ENCODE peak calls at places on chromosomes 2 and 18, in four cellular contexts. P is cardiac muscle cell; B is activated T-cell treated with anti-CD3 and anti-CD28 coated beads, Interleukin-2, amount 50 U/mL, for 1 hour; H is NCI-H146. K is an unnamed sample.

GRCh38 chr18:79217979-79218604 is 148.9 kb downstream of the ATP9B start:
- DNase-seq in P (no peak), B (no peak), H (no peak), K (peak)

GRCh38 chr2:223319601-223320000 is 267.6 kb downstream of the KCNE4 start:
- DNase-seq in P (no peak), B (no peak), H (no peak), K (no peak)

GRCh38 chr2:134482766-134483340 is 229.0 kb downstream of the MGAT5 start:
- DNase-seq in P (no peak), B (no peak), H (no peak), K (no peak)

GRCh38 chr2:61255580-61256437 is 93.8 kb downstream of the C2orf74 start:
- DNase-seq in P (no peak), B (no peak), H (no peak), K (no peak)

GRCh38 chr2:44713170-44713569 is 228.3 kb upstream of the SIX3 start:
- DNase-seq in P (no peak), B (no peak), H (peak), K (no peak)

GRCh38 chr2:89763254-89763580 is 1071.7 kb downstream of the RPIA start:
- DNase-seq in P (no peak), B (no peak), H (no peak), K (no peak)

GRCh38 chr2:171531291-171531690 is 9.0 kb downstream of the CYBRD1 start:
- DNase-seq in P (no peak), B (no peak), H (no peak), K (no peak)

GRCh38 chr2:8636041-8636491 is 45.8 kb upstream of the ID2 start:
- DNase-seq in P (peak), B (no peak), H (no peak), K (no peak)

GRCh38 chr2:204108301-204108700 is 171.7 kb downstream of the ICOS start:
- DNase-seq in P (peak), B (peak), H (peak), K (peak)

GRCh38 chr18:39274535-39274934 is 1708.9 kb upstream of the CELF4 start:
- DNase-seq in P (no peak), B (no peak), H (no peak), K (no peak)

GRCh38 chr18:32612651-32613050 is 142.0 kb upstream of the GAREM1 start:
- DNase-seq in P (no peak), B (no peak), H (peak), K (no peak)

GRCh38 chr2:218733615-218734021 is 23.0 kb downstream of the TTLL4 start:
- DNase-seq in P (no peak), B (no peak), H (no peak), K (peak)

GRCh38 chr2:44515416-44515815 is 153.7 kb downstream of the CAMKMT start:
- DNase-seq in P (no peak), B (no peak), H (no peak), K (no peak)

GRCh38 chr2:55112229-55113016 is 62.2 kb upstream of the RTN4 start:
- DNase-seq in P (no peak), B (no peak), H (peak), K (peak)

GRCh38 chr2:9384521-9384920 is 38.8 kb downstream of the ITGB1BP1 start:
- DNase-seq in P (no peak), B (no peak), H (no peak), K (no peak)

GRCh38 chr2:240797914-240798313 is 22.1 kb downstream of the KIF1A start:
- DNase-seq in P (no peak), B (peak), H (no peak), K (no peak)

GRCh38 chr2:64228923-64229322 is 84.7 kb upstream of the PELI1 start:
- DNase-seq in P (no peak), B (no peak), H (no peak), K (no peak)